ENCODE peak calls at places on chromosome 1, in four cellular contexts. One of them, this sample, is unnamed.

GRCh38 chr1:66628951-66629350 is 95.0 kb downstream of the SGIP1 start:
- DNase-seq in foreskin fibroblast: no peak
- DNase-seq in CD4-positive, alpha-beta T cell: no peak
- DNase-seq in glutamatergic neuron: no peak
- DNase-seq in this sample: no peak

GRCh38 chr1:223776075-223776814 is 63.9 kb downstream of the CAPN2 start:
- DNase-seq in foreskin fibroblast: peak; percentile 81
- DNase-seq in CD4-positive, alpha-beta T cell: no peak
- DNase-seq in glutamatergic neuron: no peak
- DNase-seq in this sample: peak; percentile 95

GRCh38 chr1:207988326-207989005 is 77.5 kb upstream of the CD34 start:
- DNase-seq in foreskin fibroblast: no peak
- DNase-seq in CD4-positive, alpha-beta T cell: no peak
- DNase-seq in glutamatergic neuron: no peak
- DNase-seq in this sample: no peak

GRCh38 chr1:68725353-68725752 is 228.5 kb upstream of the DEPDC1 start:
- DNase-seq in foreskin fibroblast: no peak
- DNase-seq in CD4-positive, alpha-beta T cell: no peak
- DNase-seq in glutamatergic neuron: no peak
- DNase-seq in this sample: peak; percentile 72

GRCh38 chr1:112672009-112672408 is 2.5 kb upstream of the MOV10 start:
- DNase-seq in foreskin fibroblast: peak; percentile 17
- DNase-seq in CD4-positive, alpha-beta T cell: no peak
- DNase-seq in glutamatergic neuron: no peak
- DNase-seq in this sample: no peak

GRCh38 chr1:76336951-76337371 is 262.4 kb downstream of the ST6GALNAC3 start:
- DNase-seq in foreskin fibroblast: peak; percentile 98
- DNase-seq in CD4-positive, alpha-beta T cell: no peak
- DNase-seq in glutamatergic neuron: no peak
- DNase-seq in this sample: peak; percentile 80

GRCh38 chr1:37123266-37123665 is 89.0 kb upstream of the GRIK3 start:
- DNase-seq in foreskin fibroblast: no peak
- DNase-seq in CD4-positive, alpha-beta T cell: no peak
- DNase-seq in glutamatergic neuron: peak; percentile 28
- DNase-seq in this sample: no peak

GRCh38 chr1:22163137-22163536 is 20.2 kb upstream of the WNT4 start:
- DNase-seq in foreskin fibroblast: no peak
- DNase-seq in CD4-positive, alpha-beta T cell: no peak
- DNase-seq in glutamatergic neuron: no peak
- DNase-seq in this sample: no peak

GRCh38 chr1:180123463-180123936 is 31.2 kb upstream of the QSOX1 start:
- DNase-seq in foreskin fibroblast: peak; percentile 35
- DNase-seq in CD4-positive, alpha-beta T cell: no peak
- DNase-seq in glutamatergic neuron: no peak
- DNase-seq in this sample: peak; percentile 96

GRCh38 chr1:192382758-192383157 is 66.0 kb downstream of the RGS21 start:
- DNase-seq in foreskin fibroblast: no peak
- DNase-seq in CD4-positive, alpha-beta T cell: no peak
- DNase-seq in glutamatergic neuron: no peak
- DNase-seq in this sample: no peak

GRCh38 chr1:214833357-214833756 is 230.4 kb downstream of the CENPF start:
- DNase-seq in foreskin fibroblast: peak; percentile 63
- DNase-seq in CD4-positive, alpha-beta T cell: no peak
- DNase-seq in glutamatergic neuron: no peak
- DNase-seq in this sample: peak; percentile 22

GRCh38 chr1:181175356-181175755 is 86.9 kb downstream of the IER5 start:
- DNase-seq in foreskin fibroblast: no peak
- DNase-seq in CD4-positive, alpha-beta T cell: no peak
- DNase-seq in glutamatergic neuron: no peak
- DNase-seq in this sample: no peak

GRCh38 chr1:211335507-211336157 is 9.0 kb downstream of the TRAF5 start:
- DNase-seq in foreskin fibroblast: no peak
- DNase-seq in CD4-positive, alpha-beta T cell: no peak
- DNase-seq in glutamatergic neuron: no peak
- DNase-seq in this sample: no peak

GRCh38 chr1:37720231-37721130 is 28.2 kb downstream of the CDCA8 start:
- DNase-seq in foreskin fibroblast: no peak
- DNase-seq in CD4-positive, alpha-beta T cell: no peak
- DNase-seq in glutamatergic neuron: no peak
- DNase-seq in this sample: no peak

GRCh38 chr1:42466030-42466429 is 2.9 kb downstream of the CCDC30 start:
- DNase-seq in foreskin fibroblast: no peak
- DNase-seq in CD4-positive, alpha-beta T cell: no peak
- DNase-seq in glutamatergic neuron: no peak
- DNase-seq in this sample: no peak

GRCh38 chr1:66335859-66336640 is 197.9 kb upstream of the SGIP1 start:
- DNase-seq in foreskin fibroblast: peak; percentile 48
- DNase-seq in CD4-positive, alpha-beta T cell: peak; percentile 63
- DNase-seq in glutamatergic neuron: no peak
- DNase-seq in this sample: peak; percentile 60

GRCh38 chr1:169497317-169497716 is 11.6 kb upstream of the SLC19A2 start:
- DNase-seq in foreskin fibroblast: no peak
- DNase-seq in CD4-positive, alpha-beta T cell: no peak
- DNase-seq in glutamatergic neuron: no peak
- DNase-seq in this sample: no peak

GRCh38 chr1:5632814-5633213 is 359.4 kb downstream of the NPHP4 start:
- DNase-seq in foreskin fibroblast: no peak
- DNase-seq in CD4-positive, alpha-beta T cell: no peak
- DNase-seq in glutamatergic neuron: no peak
- DNase-seq in this sample: no peak

GRCh38 chr1:207838156-207839082 is 72.5 kb downstream of the CD34 start:
- DNase-seq in foreskin fibroblast: peak; percentile 44
- DNase-seq in CD4-positive, alpha-beta T cell: no peak
- DNase-seq in glutamatergic neuron: no peak
- DNase-seq in this sample: no peak

GRCh38 chr1:232204269-232204668 is 425.7 kb downstream of the SIPA1L2 start:
- DNase-seq in foreskin fibroblast: peak; percentile 19
- DNase-seq in CD4-positive, alpha-beta T cell: no peak
- DNase-seq in glutamatergic neuron: no peak
- DNase-seq in this sample: no peak

GRCh38 chr1:46615735-46616134 is 876 bp downstream of the MOB3C start:
- DNase-seq in foreskin fibroblast: peak; percentile 14
- DNase-seq in CD4-positive, alpha-beta T cell: no peak
- DNase-seq in glutamatergic neuron: no peak
- DNase-seq in this sample: no peak

GRCh38 chr1:246302671-246303317 is 204.3 kb downstream of the SMYD3 start:
- DNase-seq in foreskin fibroblast: peak; percentile 57
- DNase-seq in CD4-positive, alpha-beta T cell: no peak
- DNase-seq in glutamatergic neuron: no peak
- DNase-seq in this sample: no peak

GRCh38 chr1:154154534-154155181 is at the start of gene NUP210L:
- DNase-seq in foreskin fibroblast: peak; percentile 73
- DNase-seq in CD4-positive, alpha-beta T cell: no peak
- DNase-seq in glutamatergic neuron: no peak
- DNase-seq in this sample: no peak

GRCh38 chr1:51063121-51063520 is 38.9 kb upstream of the C1orf185 start:
- DNase-seq in foreskin fibroblast: peak; percentile 78
- DNase-seq in CD4-positive, alpha-beta T cell: no peak
- DNase-seq in glutamatergic neuron: no peak
- DNase-seq in this sample: peak; percentile 61

GRCh38 chr1:218620956-218621355 is 275.8 kb downstream of the TGFB2 start:
- DNase-seq in foreskin fibroblast: peak; percentile 52
- DNase-seq in CD4-positive, alpha-beta T cell: no peak
- DNase-seq in glutamatergic neuron: no peak
- DNase-seq in this sample: peak; percentile 62

GRCh38 chr1:195735140-195735539 is 873.1 kb downstream of the KCNT2 start:
- DNase-seq in foreskin fibroblast: no peak
- DNase-seq in CD4-positive, alpha-beta T cell: no peak
- DNase-seq in glutamatergic neuron: no peak
- DNase-seq in this sample: no peak

GRCh38 chr1:63063367-63063766 is 259.0 kb upstream of the FOXD3 start:
- DNase-seq in foreskin fibroblast: no peak
- DNase-seq in CD4-positive, alpha-beta T cell: no peak
- DNase-seq in glutamatergic neuron: no peak
- DNase-seq in this sample: peak; percentile 7
- TF ChIP-seq CTCF in foreskin fibroblast: no peak
- TF ChIP-seq CTCF in CD4-positive, alpha-beta T cell: no peak
- TF ChIP-seq CTCF in glutamatergic neuron: peak; percentile 24
- TF ChIP-seq CTCF in this sample: no peak

GRCh38 chr1:171107257-171107940 is 16.7 kb downstream of the FMO3 start:
- DNase-seq in foreskin fibroblast: peak; percentile 55
- DNase-seq in CD4-positive, alpha-beta T cell: no peak
- DNase-seq in glutamatergic neuron: no peak
- DNase-seq in this sample: peak; percentile 20
- TF ChIP-seq CTCF in foreskin fibroblast: no peak
- TF ChIP-seq CTCF in CD4-positive, alpha-beta T cell: no peak
- TF ChIP-seq CTCF in glutamatergic neuron: no peak
- TF ChIP-seq CTCF in this sample: no peak

DNA sequence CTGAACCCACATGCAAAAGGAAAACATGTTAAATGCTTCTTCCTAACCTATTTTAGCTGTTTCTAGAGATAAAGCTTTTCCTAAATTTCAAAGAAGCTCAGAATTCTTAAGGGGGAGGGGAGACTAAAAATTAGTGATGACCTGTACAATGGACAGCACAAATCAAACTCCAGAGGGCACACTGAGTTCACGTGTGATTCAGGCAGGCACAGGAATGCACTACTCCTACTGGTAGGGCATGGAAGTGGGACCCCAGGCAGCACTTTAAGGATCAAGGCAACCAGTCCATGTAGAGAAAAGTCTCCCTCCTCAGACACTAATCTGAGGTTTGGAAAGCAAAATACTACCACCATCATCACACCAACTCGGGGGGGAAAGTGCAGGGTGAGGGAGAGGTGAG is 31.3 kb upstream of the CLCA4 start:
- DNase-seq in foreskin fibroblast: peak; percentile 23
- DNase-seq in CD4-positive, alpha-beta T cell: no peak
- DNase-seq in glutamatergic neuron: no peak
- DNase-seq in this sample: peak; percentile 64
- TF ChIP-seq CTCF in foreskin fibroblast: no peak
- TF ChIP-seq CTCF in CD4-positive, alpha-beta T cell: no peak
- TF ChIP-seq CTCF in glutamatergic neuron: peak; percentile 35
- TF ChIP-seq CTCF in this sample: peak; percentile 39

DNA sequence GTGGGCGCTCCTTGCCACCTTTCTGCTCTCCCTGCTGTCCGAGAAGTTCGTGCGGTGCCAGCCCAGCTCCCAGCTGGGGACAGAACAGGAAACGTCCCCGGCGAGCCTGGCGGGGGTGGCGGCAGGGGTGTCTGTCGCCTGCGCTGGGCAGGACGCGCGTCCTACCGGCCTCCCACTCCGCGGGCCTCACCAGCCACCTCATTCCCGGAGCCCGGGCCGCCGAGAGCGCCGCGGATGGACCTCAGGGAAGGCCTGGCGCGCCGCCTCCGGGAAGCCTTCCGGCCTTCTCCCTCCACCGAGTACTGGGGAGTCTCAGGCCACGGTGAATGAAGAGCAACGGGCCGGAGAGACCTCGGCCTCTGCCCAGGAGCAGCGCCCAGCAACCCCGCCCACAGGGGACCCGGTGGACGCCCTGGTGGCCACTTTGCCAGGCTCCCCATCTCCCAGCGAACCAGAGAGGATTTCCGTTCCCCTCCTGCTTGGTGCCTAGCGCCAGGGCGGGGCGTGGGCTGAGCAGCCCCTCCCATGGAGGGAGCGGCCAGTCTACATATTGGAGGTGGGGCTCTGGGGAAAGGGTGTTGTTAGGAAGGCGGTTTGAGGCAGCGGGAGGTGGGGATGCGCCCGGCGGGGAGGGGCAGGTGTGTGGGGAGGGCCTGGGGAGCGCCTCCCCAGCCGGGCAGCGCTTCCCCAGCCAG is 9.5 kb upstream of the TNFRSF14 start:
- DNase-seq in foreskin fibroblast: peak; percentile 93
- DNase-seq in CD4-positive, alpha-beta T cell: peak; percentile 72
- DNase-seq in glutamatergic neuron: peak; percentile 70
- DNase-seq in this sample: peak; percentile 95
- TF ChIP-seq CTCF in foreskin fibroblast: no peak
- TF ChIP-seq CTCF in CD4-positive, alpha-beta T cell: peak; percentile 19
- TF ChIP-seq CTCF in glutamatergic neuron: no peak
- TF ChIP-seq CTCF in this sample: no peak

DNA sequence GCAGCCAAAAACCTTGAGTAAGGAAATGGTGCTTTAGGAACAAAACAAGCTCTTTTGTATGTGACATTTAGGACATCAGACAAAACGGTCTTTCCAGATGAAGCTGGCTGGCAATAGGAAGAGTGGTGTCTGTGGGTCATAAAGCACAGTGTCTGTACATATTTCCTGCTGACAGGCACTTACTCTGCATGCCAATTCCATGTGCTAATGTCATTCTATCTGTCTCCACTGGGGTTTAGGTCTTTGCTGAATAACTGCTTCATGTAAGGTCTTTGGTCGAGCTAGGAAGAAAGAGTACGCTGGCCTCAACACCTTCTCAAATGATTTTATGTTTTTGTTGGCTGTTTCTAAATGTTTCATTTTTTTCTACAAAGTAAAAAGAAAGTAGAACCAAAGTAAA is 163.5 kb downstream of the BRINP2 start:
- DNase-seq in foreskin fibroblast: peak; percentile 32
- DNase-seq in CD4-positive, alpha-beta T cell: no peak
- DNase-seq in glutamatergic neuron: no peak
- DNase-seq in this sample: no peak
- TF ChIP-seq CTCF in foreskin fibroblast: no peak
- TF ChIP-seq CTCF in CD4-positive, alpha-beta T cell: no peak
- TF ChIP-seq CTCF in glutamatergic neuron: peak; percentile 32
- TF ChIP-seq CTCF in this sample: no peak

GRCh38 chr1:14896381-14897079 is 257.0 kb upstream of the TMEM51 start:
- DNase-seq in foreskin fibroblast: peak; percentile 17
- DNase-seq in CD4-positive, alpha-beta T cell: no peak
- DNase-seq in glutamatergic neuron: no peak
- DNase-seq in this sample: no peak

GRCh38 chr1:14891991-14892390 is 261.6 kb upstream of the TMEM51 start:
- DNase-seq in foreskin fibroblast: no peak
- DNase-seq in CD4-positive, alpha-beta T cell: no peak
- DNase-seq in glutamatergic neuron: peak; percentile 55
- DNase-seq in this sample: no peak

GRCh38 chr1:14897080-14897449 is 256.5 kb upstream of the TMEM51 start:
- DNase-seq in foreskin fibroblast: no peak
- DNase-seq in CD4-positive, alpha-beta T cell: no peak
- DNase-seq in glutamatergic neuron: no peak
- DNase-seq in this sample: no peak

GRCh38 chr1:14895727-14896126 is 257.8 kb upstream of the TMEM51 start:
- DNase-seq in foreskin fibroblast: no peak
- DNase-seq in CD4-positive, alpha-beta T cell: no peak
- DNase-seq in glutamatergic neuron: no peak
- DNase-seq in this sample: no peak

GRCh38 chr1:14894811-14895524 is 258.6 kb upstream of the TMEM51 start:
- DNase-seq in foreskin fibroblast: peak; percentile 38
- DNase-seq in CD4-positive, alpha-beta T cell: no peak
- DNase-seq in glutamatergic neuron: no peak
- DNase-seq in this sample: no peak
- TF ChIP-seq CTCF in foreskin fibroblast: no peak
- TF ChIP-seq CTCF in CD4-positive, alpha-beta T cell: no peak
- TF ChIP-seq CTCF in glutamatergic neuron: no peak
- TF ChIP-seq CTCF in this sample: no peak

This sample was measured in MCF 10A.